ENCODE peak calls at places on chromosome 19, in five cellular contexts. One of them, this sample, is unnamed.

GRCh38 chr19:40457048-40457447 is 8.5 kb downstream of the BLVRB start:
- DNase-seq in activated T-cell treated with anti-CD3 and anti-CD28 coated beads for 1 hour: no peak
- DNase-seq in osteocyte: no peak
- DNase-seq in CD4-positive, alpha-beta memory T cell: no peak
- DNase-seq in bronchial epithelial cell: no peak
- DNase-seq in this sample: no peak

GRCh38 chr19:40512473-40513344 is 45.9 kb downstream of the SPTBN4 start:
- DNase-seq in activated T-cell treated with anti-CD3 and anti-CD28 coated beads for 1 hour: no peak
- DNase-seq in CD4-positive, alpha-beta memory T cell: no peak
- DNase-seq in osteocyte: no peak
- DNase-seq in bronchial epithelial cell: no peak
- DNase-seq in this sample: no peak

GRCh38 chr19:30604657-30605056 is 232.5 kb downstream of the ZNF536 start:
- DNase-seq in CD4-positive, alpha-beta memory T cell: no peak
- DNase-seq in bronchial epithelial cell: no peak
- DNase-seq in activated T-cell treated with anti-CD3 and anti-CD28 coated beads for 1 hour: no peak
- DNase-seq in osteocyte: peak
- DNase-seq in this sample: no peak

GRCh38 chr19:36646746-36647145 is 19.9 kb downstream of the ZNF461 start:
- DNase-seq in osteocyte: no peak
- DNase-seq in activated T-cell treated with anti-CD3 and anti-CD28 coated beads for 1 hour: no peak
- DNase-seq in bronchial epithelial cell: no peak
- DNase-seq in CD4-positive, alpha-beta memory T cell: no peak
- DNase-seq in this sample: no peak

GRCh38 chr19:400976-401835 is 7.7 kb downstream of the C2CD4C start:
- DNase-seq in osteocyte: no peak
- DNase-seq in activated T-cell treated with anti-CD3 and anti-CD28 coated beads for 1 hour: no peak
- DNase-seq in CD4-positive, alpha-beta memory T cell: no peak
- DNase-seq in bronchial epithelial cell: no peak
- DNase-seq in this sample: no peak

GRCh38 chr19:611506-611869 is 21.8 kb downstream of the HCN2 start:
- DNase-seq in bronchial epithelial cell: peak
- DNase-seq in CD4-positive, alpha-beta memory T cell: no peak
- DNase-seq in osteocyte: no peak
- DNase-seq in activated T-cell treated with anti-CD3 and anti-CD28 coated beads for 1 hour: no peak
- DNase-seq in this sample: no peak

GRCh38 chr19:752652-753517 is 2.0 kb downstream of the MISP start:
- DNase-seq in bronchial epithelial cell: peak
- DNase-seq in activated T-cell treated with anti-CD3 and anti-CD28 coated beads for 1 hour: no peak
- DNase-seq in CD4-positive, alpha-beta memory T cell: no peak
- DNase-seq in osteocyte: peak
- DNase-seq in this sample: no peak

GRCh38 chr19:755063-755462 is 4.2 kb downstream of the MISP start:
- DNase-seq in CD4-positive, alpha-beta memory T cell: no peak
- DNase-seq in bronchial epithelial cell: no peak
- DNase-seq in osteocyte: no peak
- DNase-seq in activated T-cell treated with anti-CD3 and anti-CD28 coated beads for 1 hour: no peak
- DNase-seq in this sample: no peak

GRCh38 chr19:51327066-51327985 is 14.6 kb downstream of the VSIG10L start:
- DNase-seq in CD4-positive, alpha-beta memory T cell: peak
- DNase-seq in bronchial epithelial cell: no peak
- DNase-seq in activated T-cell treated with anti-CD3 and anti-CD28 coated beads for 1 hour: peak
- DNase-seq in osteocyte: no peak
- DNase-seq in this sample: peak

GRCh38 chr19:51366999-51367564 is 894 bp upstream of the ETFB start:
- DNase-seq in CD4-positive, alpha-beta memory T cell: no peak
- DNase-seq in activated T-cell treated with anti-CD3 and anti-CD28 coated beads for 1 hour: no peak
- DNase-seq in bronchial epithelial cell: peak
- DNase-seq in osteocyte: no peak
- DNase-seq in this sample: peak

GRCh38 chr19:16836906-16837362 is 7.7 kb downstream of the SIN3B start:
- DNase-seq in osteocyte: no peak
- DNase-seq in activated T-cell treated with anti-CD3 and anti-CD28 coated beads for 1 hour: no peak
- DNase-seq in bronchial epithelial cell: no peak
- DNase-seq in CD4-positive, alpha-beta memory T cell: no peak
- DNase-seq in this sample: no peak

GRCh38 chr19:49142866-49143335 is 12.3 kb downstream of the HRC start:
- DNase-seq in activated T-cell treated with anti-CD3 and anti-CD28 coated beads for 1 hour: no peak
- DNase-seq in CD4-positive, alpha-beta memory T cell: no peak
- DNase-seq in osteocyte: peak
- DNase-seq in bronchial epithelial cell: peak
- DNase-seq in this sample: peak

GRCh38 chr19:50568321-50569022 is at the start of gene LRRC4B:
- DNase-seq in bronchial epithelial cell: no peak
- DNase-seq in osteocyte: no peak
- DNase-seq in CD4-positive, alpha-beta memory T cell: no peak
- DNase-seq in activated T-cell treated with anti-CD3 and anti-CD28 coated beads for 1 hour: no peak
- DNase-seq in this sample: no peak

GRCh38 chr19:34808566-34808965 is 35.6 kb upstream of the ZNF599 start:
- DNase-seq in activated T-cell treated with anti-CD3 and anti-CD28 coated beads for 1 hour: no peak
- DNase-seq in CD4-positive, alpha-beta memory T cell: no peak
- DNase-seq in osteocyte: no peak
- DNase-seq in bronchial epithelial cell: peak
- DNase-seq in this sample: no peak

GRCh38 chr19:57903298-57904174 is 12.9 kb downstream of the ZNF417 start:
- DNase-seq in bronchial epithelial cell: peak
- DNase-seq in CD4-positive, alpha-beta memory T cell: peak
- DNase-seq in osteocyte: no peak
- DNase-seq in activated T-cell treated with anti-CD3 and anti-CD28 coated beads for 1 hour: no peak
- DNase-seq in this sample: peak

GRCh38 chr19:56966225-56966696 is 125.7 kb upstream of the PEG3 start:
- DNase-seq in bronchial epithelial cell: no peak
- DNase-seq in CD4-positive, alpha-beta memory T cell: no peak
- DNase-seq in activated T-cell treated with anti-CD3 and anti-CD28 coated beads for 1 hour: no peak
- DNase-seq in osteocyte: no peak
- DNase-seq in this sample: no peak

GRCh38 chr19:1411255-1412191 is 4.1 kb downstream of the DAZAP1 start:
- DNase-seq in CD4-positive, alpha-beta memory T cell: peak
- DNase-seq in bronchial epithelial cell: no peak
- DNase-seq in osteocyte: no peak
- DNase-seq in activated T-cell treated with anti-CD3 and anti-CD28 coated beads for 1 hour: no peak
- DNase-seq in this sample: no peak

GRCh38 chr19:31312004-31312403 is 37.2 kb downstream of the TSHZ3 start:
- DNase-seq in CD4-positive, alpha-beta memory T cell: no peak
- DNase-seq in osteocyte: no peak
- DNase-seq in bronchial epithelial cell: peak
- DNase-seq in activated T-cell treated with anti-CD3 and anti-CD28 coated beads for 1 hour: no peak
- DNase-seq in this sample: no peak

GRCh38 chr19:19822148-19822429 is 539 bp upstream of the ZNF506 start:
- DNase-seq in activated T-cell treated with anti-CD3 and anti-CD28 coated beads for 1 hour: peak
- DNase-seq in CD4-positive, alpha-beta memory T cell: no peak
- DNase-seq in bronchial epithelial cell: no peak
- DNase-seq in osteocyte: no peak
- DNase-seq in this sample: no peak

GRCh38 chr19:15525291-15525690 is 17.0 kb downstream of the CYP4F22 start:
- DNase-seq in osteocyte: no peak
- DNase-seq in CD4-positive, alpha-beta memory T cell: no peak
- DNase-seq in activated T-cell treated with anti-CD3 and anti-CD28 coated beads for 1 hour: no peak
- DNase-seq in bronchial epithelial cell: no peak
- DNase-seq in this sample: no peak